ENCODE peak calls at places on chromosomes 12 and 14, in seven cellular contexts. A is cardiac fibroblast, F is neural crest cell, V is GM06990, B is fibroblast of pulmonary artery, G is DND-41, K is A549. X is an unnamed sample.
A peak's percentile ranks its signal among the peaks of the same experiment; 100 is the strongest.

GRCh38 chr14:59294662-59294992 is 106.2 kb downstream of the DAAM1 start:
- DNase-seq in F (no peak), K (no peak), V (no peak), B (peak; percentile 80), A (peak; percentile 65), G (no peak), X (no peak)

GRCh38 chr12:47085815-47086252 is 6.1 kb upstream of the AMIGO2 start:
- DNase-seq in B (peak; percentile 77), V (no peak), F (no peak), G (peak; percentile 11), A (peak; percentile 76), K (no peak), X (no peak)

GRCh38 chr12:124680863-124681778 is 113.7 kb upstream of the NCOR2 start:
- DNase-seq in K (peak; percentile 98), F (peak; percentile 53), B (peak; percentile 96), G (no peak), V (peak; percentile 69), A (peak; percentile 98), X (no peak)

GRCh38 chr14:100076630-100077029 is 11.4 kb downstream of the EVL start:
- DNase-seq in V (no peak), F (no peak), G (peak; percentile 32), K (no peak), B (peak; percentile 78), A (peak; percentile 83), X (no peak)

GRCh38 chr12:63846249-63846967 is 1.9 kb downstream of the SRGAP1 start:
- DNase-seq in B (no peak), A (no peak), F (no peak), K (no peak), V (no peak), G (no peak), X (no peak)

GRCh38 chr12:77893918-77894317 is 63.2 kb downstream of the NAV3 start:
- DNase-seq in F (no peak), V (no peak), K (peak; percentile 11), A (peak; percentile 34), G (no peak), B (peak; percentile 50), X (no peak)

GRCh38 chr12:104985206-104985605 is 910 bp upstream of the NOPCHAP1 start:
- DNase-seq in G (no peak), A (no peak), F (no peak), B (no peak), V (no peak), K (no peak), X (no peak)

GRCh38 chr12:95681210-95681765 is 109.3 kb downstream of the NTN4 start:
- DNase-seq in V (no peak), F (no peak), K (no peak), G (no peak), B (no peak), A (no peak), X (no peak)

GRCh38 chr14:57209561-57209960 is 59.1 kb downstream of the EXOC5 start:
- DNase-seq in K (no peak), G (no peak), B (peak; percentile 47), F (no peak), V (no peak), A (peak; percentile 44), X (no peak)

GRCh38 chr14:76375484-76375883 is 453 bp upstream of the ESRRB start:
- DNase-seq in B (no peak), F (no peak), V (no peak), A (no peak), G (no peak), K (no peak), X (no peak)

GRCh38 chr12:71321531-71321930 is 118.1 kb upstream of the LGR5 start:
- DNase-seq in F (no peak), V (no peak), B (no peak), G (no peak), A (no peak), K (no peak), X (no peak)

GRCh38 chr12:64699504-64700115 is 59.6 kb downstream of the GNS start:
- DNase-seq in V (no peak), K (no peak), A (peak; percentile 19), F (no peak), G (no peak), B (peak; percentile 31), X (no peak)

GRCh38 chr14:53619625-53620324 is 336.9 kb downstream of the BMP4 start:
- DNase-seq in V (no peak), F (no peak), G (no peak), B (peak; percentile 17), A (peak; percentile 28), K (no peak), X (no peak)

GRCh38 chr12:107415066-107415465 is 270.5 kb upstream of the PWP1 start:
- DNase-seq in F (no peak), V (no peak), A (peak; percentile 68), G (no peak), K (peak; percentile 63), B (no peak), X (no peak)

GRCh38 chr12:47946413-47947107 is 16.8 kb upstream of the TMEM106C start:
- DNase-seq in B (peak; percentile 14), G (no peak), A (peak; percentile 17), F (no peak), V (no peak), K (no peak), X (no peak)

GRCh38 chr14:77615231-77616132 is 955 bp downstream of the SPTLC2 start:
- DNase-seq in G (peak; percentile 14), K (no peak), V (peak; percentile 16), A (peak; percentile 32), B (no peak), F (no peak), X (no peak)

GRCh38 chr14:63677891-63678379 is 36.3 kb upstream of the WDR89 start:
- DNase-seq in F (no peak), G (no peak), A (peak; percentile 59), V (no peak), B (peak; percentile 64), K (no peak), X (no peak)

GRCh38 chr12:7068240-7068993 is 7.9 kb downstream of the C1S start:
- DNase-seq in K (no peak), G (no peak), A (no peak), F (no peak), B (peak; percentile 49), V (no peak), X (no peak)

GRCh38 chr14:80135305-80136088 is 75.8 kb downstream of the DIO2 start:
- DNase-seq in K (no peak), G (no peak), A (no peak), B (no peak), V (no peak), F (no peak), X (no peak)

GRCh38 chr12:39369756-39370155 is 73.2 kb downstream of the KIF21A start:
- DNase-seq in A (no peak), V (peak; percentile 12), K (no peak), F (no peak), G (no peak), B (no peak), X (no peak)

GRCh38 chr12:39367494-39367893 is 75.4 kb downstream of the KIF21A start:
- DNase-seq in V (no peak), K (no peak), F (no peak), B (no peak), A (no peak), G (no peak), X (no peak)

GRCh38 chr12:39368891-39369290 is 74.0 kb downstream of the KIF21A start:
- DNase-seq in F (no peak), B (no peak), A (no peak), V (no peak), K (no peak), G (no peak), X (no peak)

GRCh38 chr12:39365364-39366001 is 77.4 kb downstream of the KIF21A start:
- DNase-seq in G (no peak), B (peak; percentile 22), K (no peak), F (no peak), A (peak; percentile 30), V (no peak), X (no peak)

DNA sequence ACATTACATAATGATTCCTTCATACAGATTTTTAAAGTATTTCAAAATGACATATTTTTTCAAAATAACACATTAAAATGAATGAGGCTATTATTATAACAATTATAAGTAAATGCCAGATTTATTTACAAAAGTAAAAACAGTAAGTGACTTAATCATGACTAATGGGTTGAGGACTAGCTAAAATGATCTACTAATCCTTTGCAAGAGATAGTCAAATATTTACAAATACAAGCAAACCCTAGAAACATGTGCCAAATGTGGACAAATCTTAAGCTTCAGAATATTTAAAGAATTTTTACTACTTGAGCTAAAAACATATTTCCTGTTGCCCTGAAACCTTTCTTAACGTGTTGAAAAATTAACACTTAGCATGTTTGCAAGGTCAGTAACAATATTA is 74.8 kb downstream of the KIF21A start:
- DNase-seq in B (no peak), V (no peak), F (no peak), K (no peak), A (peak; percentile 42), G (no peak), X (no peak)
- TF ChIP-seq CTCF in B (no peak), V (no peak), F (no peak), K (no peak), A (no peak), G (no peak), X (no peak)

DNA sequence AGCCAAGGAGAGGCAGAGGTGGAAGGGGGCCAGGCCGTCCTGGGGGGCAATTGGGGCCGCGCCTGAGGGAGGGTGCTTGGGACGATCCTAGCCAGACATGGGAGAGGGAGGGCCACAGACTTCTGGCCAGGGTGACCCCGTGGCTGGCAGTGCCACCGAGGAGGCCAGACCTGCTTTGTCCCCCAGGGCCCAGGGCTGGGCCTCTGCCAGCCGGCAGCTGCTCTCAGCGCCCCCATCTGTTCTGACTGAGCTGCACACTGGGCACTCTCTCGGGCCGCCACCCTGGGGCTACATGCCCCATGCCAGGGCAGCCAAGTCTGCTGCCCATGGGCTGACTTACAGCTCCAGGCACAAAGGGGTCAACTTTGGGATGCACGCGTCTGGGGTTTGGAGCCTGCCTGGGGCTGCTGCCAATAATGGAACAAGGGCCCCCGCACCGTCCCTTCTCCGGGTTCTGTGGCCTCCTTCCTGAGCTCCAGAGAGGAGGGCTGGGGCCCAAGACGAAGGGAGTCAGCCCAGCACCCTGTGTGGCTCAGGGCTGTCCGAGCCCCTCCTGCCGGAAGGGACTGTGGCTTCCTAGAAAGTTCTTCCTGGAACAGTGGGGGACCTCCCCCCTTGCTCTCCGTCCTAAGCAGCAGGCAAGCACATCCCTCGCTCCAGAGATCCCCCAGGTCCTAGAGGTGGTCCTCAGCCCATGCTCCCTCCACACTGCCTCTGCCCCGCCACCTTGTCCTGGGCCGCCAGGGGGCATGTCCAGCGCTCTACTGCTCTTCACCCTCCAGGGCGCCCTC is 1.1 kb downstream of the ADSS1 start:
- DNase-seq in F (peak; percentile 40), K (peak; percentile 59), V (no peak), A (peak; percentile 47), G (no peak), B (peak; percentile 49), X (no peak)
- TF ChIP-seq CTCF in F (peak; percentile 27), K (peak; percentile 34), V (peak; percentile 4), A (peak; percentile 51), G (peak; percentile 31), B (peak; percentile 33), X (no peak)

DNA sequence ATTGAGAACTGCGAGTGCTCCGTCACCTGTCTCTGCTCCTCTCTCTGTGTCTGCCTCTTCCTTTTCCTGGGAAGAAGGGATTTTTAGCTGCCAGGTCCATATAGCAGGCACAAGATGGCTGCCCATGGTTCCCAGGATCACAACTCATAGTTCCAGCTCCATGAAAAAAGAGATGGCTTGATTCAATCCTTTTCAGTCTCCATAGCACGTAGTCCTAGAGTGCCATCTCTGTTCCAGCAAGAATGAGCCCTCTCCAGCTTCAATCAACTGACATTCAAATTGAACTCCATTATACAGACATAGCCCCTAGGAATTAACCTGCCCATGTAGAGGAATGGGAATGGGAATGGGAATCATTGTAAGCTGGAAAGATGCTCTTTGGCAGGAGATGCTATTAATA is 34.7 kb upstream of the RTRAF start:
- DNase-seq in V (no peak), B (no peak), G (no peak), F (no peak), K (no peak), A (no peak), X (no peak)
- TF ChIP-seq CTCF in V (no peak), B (no peak), G (peak; percentile 14), F (no peak), K (no peak), A (no peak), X (no peak)

GRCh38 chr14:97185186-97185585 is 388.0 kb downstream of the VRK1 start:
- DNase-seq in F (no peak), G (no peak), B (no peak), A (no peak), V (no peak), K (no peak), X (no peak)
- TF ChIP-seq CTCF in F (peak; percentile 60), G (peak; percentile 60), B (no peak), A (no peak), V (peak; percentile 44), K (peak; percentile 41), X (peak; percentile 62)

X was measured in progenitor cell of endocrine pancreas.